ENCODE peak calls at places on chromosomes 5 and 9, in ten cellular contexts. S is CD8-positive, alpha-beta T cell; Z is HepG2; W is heart left ventricle; P is Caco-2; I is heart right ventricle; V is neuronal stem cell; N is H1; U is kidney; G is SK-N-SH. X is an unnamed sample.
A peak's percentile ranks its signal among the peaks of the same experiment; 100 is the strongest.

GRCh38 chr5:78905084-78905938 is 79.8 kb downstream of the ARSB start:
- DNase-seq in S (no peak), Z (no peak), W (no peak), P (no peak), I (no peak), V (no peak), N (no peak), U (no peak), G (no peak), X (no peak)

GRCh38 chr9:95857122-95857521 is 18.4 kb upstream of the ERCC6L2 start:
- DNase-seq in S (no peak), Z (peak; percentile 16), W (no peak), P (peak; percentile 17), I (no peak), V (no peak), N (no peak), U (peak; percentile 70), G (peak; percentile 53), X (no peak)

GRCh38 chr5:177405805-177406204 is 3.6 kb downstream of the F12 start:
- DNase-seq in S (no peak), Z (no peak), W (no peak), P (no peak), I (no peak), V (no peak), N (no peak), U (no peak), G (no peak), X (no peak)

GRCh38 chr5:150458819-150459557 is 9.4 kb upstream of the RPS14 start:
- DNase-seq in S (peak; percentile 92), Z (peak; percentile 44), W (peak; percentile 75), P (peak; percentile 95), I (peak; percentile 77), V (peak; percentile 72), N (peak; percentile 99), U (peak; percentile 92), G (peak; percentile 93), X (peak; percentile 88)

GRCh38 chr5:57174850-57175525 is 1.1 kb downstream of the GPBP1 start:
- DNase-seq in S (no peak), Z (no peak), W (no peak), P (no peak), I (no peak), V (no peak), N (no peak), U (no peak), G (peak; percentile 17), X (no peak)

GRCh38 chr5:83377131-83377865 is 94.2 kb upstream of the VCAN start:
- DNase-seq in S (no peak), Z (no peak), W (no peak), P (no peak), I (no peak), V (no peak), N (no peak), U (no peak), G (no peak), X (no peak)

GRCh38 chr9:18791074-18791473 is 241.9 kb downstream of the SAXO1 start:
- DNase-seq in S (no peak), Z (peak; percentile 39), W (no peak), P (peak; percentile 44), I (no peak), V (peak; percentile 42), N (peak; percentile 67), U (no peak), G (peak; percentile 57), X (no peak)

GRCh38 chr9:130042406-130042930 is 521 bp downstream of the FNBP1 start:
- DNase-seq in S (peak; percentile 44), Z (no peak), W (peak; percentile 37), P (peak; percentile 48), I (peak; percentile 18), V (peak; percentile 9), N (peak; percentile 72), U (peak; percentile 84), G (peak; percentile 80), X (peak; percentile 40)

GRCh38 chr5:88952996-88953643 is 70.1 kb upstream of the MEF2C start:
- DNase-seq in S (no peak), Z (no peak), W (no peak), P (no peak), I (no peak), V (no peak), N (no peak), U (no peak), G (no peak), X (no peak)

GRCh38 chr5:128019391-128019790 is 64.2 kb upstream of the SLC12A2 start:
- DNase-seq in S (no peak), Z (no peak), W (no peak), P (no peak), I (no peak), V (no peak), N (no peak), U (no peak), G (no peak), X (no peak)

GRCh38 chr5:156778139-156778696 is 71.9 kb upstream of the PPP1R2B start:
- DNase-seq in S (no peak), Z (no peak), W (no peak), P (no peak), I (no peak), V (no peak), N (no peak), U (no peak), G (no peak), X (no peak)

DNA sequence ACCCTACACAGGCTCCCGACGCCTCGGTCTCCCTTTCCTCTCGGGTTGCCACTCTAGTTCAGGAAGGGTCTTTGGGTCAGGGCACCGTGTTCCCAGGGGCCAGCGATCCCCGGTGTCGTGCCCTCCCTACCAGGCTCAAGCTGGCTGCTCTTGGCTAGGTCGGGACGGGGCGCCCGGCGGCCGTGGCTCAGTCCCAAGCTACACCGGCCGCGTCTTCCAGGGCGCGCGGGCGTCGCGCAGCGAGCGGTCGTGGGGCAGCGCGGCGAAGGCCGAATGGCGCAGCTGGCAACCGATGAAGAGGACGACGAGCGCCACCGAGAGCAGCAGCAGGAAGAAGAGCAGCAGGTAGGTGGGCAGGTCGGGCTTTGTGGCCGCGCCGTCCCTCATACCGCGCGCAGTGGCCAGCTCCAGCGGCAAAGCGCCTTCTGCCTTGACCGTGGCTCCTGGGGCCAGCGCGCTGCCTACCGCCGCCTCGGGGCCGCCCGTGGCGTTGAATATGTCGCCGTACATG is 892 bp downstream of the SMIM32 start:
- DNase-seq in S (no peak), Z (no peak), W (no peak), P (peak; percentile 32), I (no peak), V (no peak), N (peak; percentile 71), U (peak; percentile 69), G (peak; percentile 43), X (no peak)
- H3K4me3 ChIP-seq in S (no peak overlapping the region), Z (peak overlapping the region; percentile 68), W (peak overlapping the region; percentile 50), P (peak overlapping the region; percentile 44), I (peak overlapping the region; percentile 44), V (peak overlapping the region; percentile 83), N (peak overlapping the region; percentile 51), U (peak overlapping the region; percentile 75), G (no peak overlapping the region), X (peak overlapping the region; percentile 56)

GRCh38 chr5:32506809-32507208 is 62.3 kb upstream of the ZFR start:
- DNase-seq in S (no peak), Z (no peak), W (no peak), P (no peak), I (no peak), V (no peak), N (no peak), U (no peak), G (no peak), X (no peak)

GRCh38 chr5:32508806-32509805 is 64.6 kb upstream of the ZFR start:
- DNase-seq in S (no peak), Z (no peak), W (no peak), P (no peak), I (no peak), V (no peak), N (no peak), U (no peak), G (no peak), X (no peak)

GRCh38 chr5:32505718-32506117 is 61.2 kb upstream of the ZFR start:
- DNase-seq in S (no peak), Z (no peak), W (no peak), P (no peak), I (no peak), V (no peak), N (no peak), U (no peak), G (no peak), X (no peak)

GRCh38 chr5:32506251-32506661 is 61.7 kb upstream of the ZFR start:
- DNase-seq in S (no peak), Z (no peak), W (peak; percentile 16), P (no peak), I (peak; percentile 23), V (no peak), N (no peak), U (no peak), G (no peak), X (no peak)

GRCh38 chr5:32507738-32508434 is 63.3 kb upstream of the ZFR start:
- DNase-seq in S (no peak), Z (no peak), W (no peak), P (no peak), I (no peak), V (no peak), N (no peak), U (no peak), G (no peak), X (no peak)
- H3K4me1 ChIP-seq in S (peaks cover 10% of the 10 kb centered on the region), Z (peaks cover 41% of the 10 kb centered on the region), W (peaks cover 36% of the 10 kb centered on the region), P (no peaks in the 10 kb centered on the region), I (peaks cover 45% of the 10 kb centered on the region), V (peaks cover 21% of the 10 kb centered on the region), N (peaks cover 7% of the 10 kb centered on the region), U (peaks cover 7% of the 10 kb centered on the region), G (peaks cover 32% of the 10 kb centered on the region), X (peaks cover 6% of the 10 kb centered on the region)

GRCh38 chr5:166781729-166782128 is 1509.7 kb upstream of the WWC1 start:
- DNase-seq in S (no peak), Z (no peak), W (no peak), P (no peak), I (no peak), V (peak; percentile 24), N (peak; percentile 59), U (no peak), G (peak; percentile 36), X (no peak)
- H3K4me3 ChIP-seq in S (no peak overlapping the region), Z (no peak overlapping the region), W (no peak overlapping the region), P (no peak overlapping the region), I (no peak overlapping the region), V (no peak overlapping the region), N (no peak overlapping the region), U (no peak overlapping the region), G (no peak overlapping the region), X (no peak overlapping the region)

GRCh38 chr9:83977196-83977595 is 2.8 kb downstream of the HNRNPK start:
- DNase-seq in S (no peak), Z (no peak), W (no peak), P (no peak), I (no peak), V (no peak), N (no peak), U (no peak), G (no peak), X (no peak)
- H3K4me1 ChIP-seq in S (peaks cover 52% of the 10 kb centered on the region), Z (peaks cover 59% of the 10 kb centered on the region), W (peaks cover 68% of the 10 kb centered on the region), P (peaks cover 14% of the 10 kb centered on the region), I (peaks cover 62% of the 10 kb centered on the region), V (peaks cover 4% of the 10 kb centered on the region), N (no peaks in the 10 kb centered on the region), U (peaks cover 10% of the 10 kb centered on the region), G (peaks cover 24% of the 10 kb centered on the region), X (peaks cover 29% of the 10 kb centered on the region)

DNA sequence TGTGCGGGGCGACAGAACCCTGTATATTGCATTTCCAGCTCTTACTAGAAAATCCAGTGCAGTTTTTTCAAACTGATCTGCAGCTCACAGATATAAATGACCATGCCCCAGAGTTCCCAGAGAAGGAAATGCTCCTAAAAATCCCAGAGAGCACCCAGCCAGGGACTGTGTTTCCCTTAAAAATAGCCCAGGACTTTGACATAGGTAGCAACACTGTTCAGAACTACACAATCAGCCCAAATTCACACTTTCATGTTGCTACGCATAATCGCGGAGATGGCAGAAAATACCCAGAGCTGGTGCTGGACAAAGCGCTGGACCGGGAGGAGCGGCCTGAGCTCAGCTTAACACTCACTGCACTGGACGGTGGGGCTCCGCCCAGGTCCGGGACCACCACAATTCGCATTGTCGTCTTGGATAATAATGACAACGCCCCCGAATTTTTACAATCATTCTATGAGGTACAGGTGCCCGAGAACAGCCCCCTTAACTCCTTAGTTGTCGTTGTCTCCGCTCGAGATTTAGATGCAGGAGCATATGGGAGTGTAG is 786 bp downstream of the PCDHB5 start:
- DNase-seq in S (no peak), Z (no peak), W (no peak), P (no peak), I (no peak), V (no peak), N (no peak), U (no peak), G (no peak), X (no peak)
- H3K4me3 ChIP-seq in S (no peak overlapping the region), Z (no peak overlapping the region), W (peak overlapping the region; percentile 41), P (no peak overlapping the region), I (peak overlapping the region; percentile 17), V (peak overlapping the region; percentile 73), N (peak overlapping the region; percentile 98), U (peak overlapping the region; percentile 68), G (no peak overlapping the region), X (peak overlapping the region; percentile 31)

X was measured in stomach.